ENCODE peak calls at places on chromosomes 12 and 14, in ten cellular contexts. N is lung, R is A549, I is HepG2, V is kidney, J is AG09319, O is neural crest cell, D is right lobe of liver, C is RWPE1, B is B cell. Q is an unnamed sample.

GRCh38 chr14:102540310-102541028 is 30.9 kb upstream of the ANKRD9 start:
- DNase-seq in N (no peak), R (no peak), I (peak), V (no peak), J (no peak), O (no peak), D (no peak), C (peak), B (no peak), Q (no peak)

GRCh38 chr12:85755760-85756159 is 80.4 kb downstream of the RASSF9 start:
- DNase-seq in N (no peak), R (no peak), I (no peak), V (no peak), J (no peak), O (no peak), D (no peak), C (no peak), B (no peak), Q (no peak)

GRCh38 chr12:113334786-113335539 is at the start of gene SLC8B1:
- DNase-seq in N (peak), R (peak), I (peak), V (peak), J (peak), O (peak), D (peak), C (peak), B (peak), Q (peak)

GRCh38 chr12:12272869-12273268 is 6.0 kb upstream of the LRP6 start:
- DNase-seq in N (no peak), R (no peak), I (no peak), V (no peak), J (no peak), O (no peak), D (no peak), C (no peak), B (no peak), Q (no peak)

GRCh38 chr14:93035585-93035916 is 80.2 kb downstream of the ITPK1 start:
- DNase-seq in N (no peak), R (no peak), I (no peak), V (no peak), J (no peak), O (no peak), D (no peak), C (no peak), B (no peak), Q (no peak)

GRCh38 chr14:20302042-20302761 is 3.5 kb downstream of the TTC5 start:
- DNase-seq in N (no peak), R (no peak), I (no peak), V (no peak), J (no peak), O (no peak), D (no peak), C (no peak), B (no peak), Q (no peak)

GRCh38 chr12:59708059-59708458 is 112.2 kb downstream of the SLC16A7 start:
- DNase-seq in N (no peak), R (no peak), I (no peak), V (no peak), J (peak), O (no peak), D (no peak), C (peak), B (no peak), Q (no peak)

GRCh38 chr12:95700316-95700785 is 90.2 kb downstream of the NTN4 start:
- DNase-seq in N (no peak), R (no peak), I (no peak), V (no peak), J (peak), O (no peak), D (no peak), C (peak), B (no peak), Q (no peak)

GRCh38 chr14:68814376-68815287 is 21.8 kb upstream of the ZFP36L1 start:
- DNase-seq in N (no peak), R (peak), I (peak), V (peak), J (no peak), O (peak), D (no peak), C (no peak), B (peak), Q (peak)

GRCh38 chr12:76820888-76821482 is 57.1 kb downstream of the ZDHHC17 start:
- DNase-seq in N (no peak), R (peak), I (peak), V (no peak), J (peak), O (peak), D (no peak), C (peak), B (no peak), Q (peak)
- TF ChIP-seq CTCF in N (no peak), R (peak), I (peak), V (peak), J (peak), O (peak), D (peak), C (peak), B (no peak), Q (peak)

GRCh38 chr14:106803379-106803778 is 1277.0 kb downstream of the TMEM121 start:
- DNase-seq in N (no peak), R (no peak), I (no peak), V (no peak), J (no peak), O (no peak), D (no peak), C (no peak), B (no peak), Q (no peak)

GRCh38 chr14:106808458-106808857 is 1282.1 kb downstream of the TMEM121 start:
- DNase-seq in N (no peak), R (no peak), I (no peak), V (no peak), J (no peak), O (no peak), D (no peak), C (no peak), B (no peak), Q (no peak)

GRCh38 chr14:106807493-106807892 is 1281.1 kb downstream of the TMEM121 start:
- DNase-seq in N (no peak), R (no peak), I (no peak), V (no peak), J (no peak), O (no peak), D (no peak), C (no peak), B (no peak), Q (no peak)

DNA sequence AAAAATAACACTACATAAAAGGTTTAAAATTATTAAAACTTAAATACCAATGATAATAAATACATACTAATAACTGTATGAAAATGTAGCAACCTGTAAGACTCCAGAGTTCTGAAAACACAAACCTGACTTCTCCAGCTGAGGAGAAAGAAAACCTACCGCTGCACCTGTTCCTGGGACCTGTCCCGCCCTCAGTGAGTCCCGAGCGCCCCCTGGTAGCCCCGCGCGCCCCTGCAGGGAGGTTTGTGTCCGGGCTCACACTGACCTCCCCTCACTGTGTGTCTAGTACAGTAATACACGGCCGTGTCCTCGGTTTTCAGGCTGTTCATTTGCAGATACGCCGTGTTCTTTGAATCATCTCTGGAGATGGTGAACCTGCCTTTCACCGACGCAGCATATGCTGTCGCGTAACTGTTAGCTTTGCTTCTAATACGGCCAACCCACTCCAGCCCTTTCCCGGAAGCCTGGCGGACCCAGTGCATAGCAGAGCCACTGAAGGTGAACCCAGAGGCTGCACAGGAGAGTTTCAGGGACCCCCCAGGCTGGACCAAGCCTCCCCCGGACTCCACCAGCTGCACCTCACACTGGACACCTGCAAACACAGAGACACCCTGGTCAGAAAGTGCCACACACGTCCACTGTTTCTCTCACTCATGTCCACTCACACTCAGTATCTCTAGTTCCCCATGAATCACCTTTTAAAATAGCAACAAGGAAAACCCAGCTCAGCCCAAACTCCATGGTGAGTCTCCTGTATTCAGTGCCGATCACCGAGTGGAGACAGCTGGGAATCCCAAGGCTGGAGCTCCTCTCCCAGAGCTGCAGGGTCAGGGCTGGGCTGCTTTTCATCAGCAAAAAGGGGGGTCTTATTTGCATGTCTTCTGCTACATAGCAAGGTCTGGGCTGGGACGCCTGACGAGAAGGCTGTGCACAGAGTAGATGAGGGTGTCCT is 1276.3 kb downstream of the TMEM121 start:
- DNase-seq in N (no peak), R (peak), I (peak), V (no peak), J (no peak), O (no peak), D (no peak), C (no peak), B (no peak), Q (peak)
- TF ChIP-seq CTCF in N (no peak), R (peak), I (peak), V (no peak), J (no peak), O (no peak), D (no peak), C (no peak), B (no peak), Q (no peak)

GRCh38 chr12:49137476-49137875 is 6.3 kb upstream of the TUBA1B start:
- DNase-seq in N (no peak), R (no peak), I (no peak), V (no peak), J (no peak), O (no peak), D (no peak), C (no peak), B (no peak), Q (no peak)
- TF ChIP-seq CTCF in N (no peak), R (no peak), I (no peak), V (no peak), J (no peak), O (no peak), D (no peak), C (no peak), B (no peak), Q (no peak)

GRCh38 chr12:70724444-70724843 is 87.2 kb upstream of the PTPRB start:
- DNase-seq in N (no peak), R (no peak), I (no peak), V (no peak), J (no peak), O (no peak), D (no peak), C (no peak), B (no peak), Q (no peak)
- TF ChIP-seq CTCF in N (no peak), R (peak), I (no peak), V (peak), J (no peak), O (peak), D (peak), C (no peak), B (no peak), Q (no peak)

GRCh38 chr14:35533357-35534129 is 421 bp upstream of the INSM2 start:
- DNase-seq in N (peak), R (peak), I (peak), V (peak), J (no peak), O (peak), D (peak), C (peak), B (peak), Q (peak)
- TF ChIP-seq CTCF in N (no peak), R (no peak), I (peak), V (no peak), J (no peak), O (peak), D (peak), C (no peak), B (no peak), Q (no peak)

GRCh38 chr12:52175411-52176350 is 16.1 kb downstream of the KRT80 start:
- DNase-seq in N (no peak), R (no peak), I (peak), V (no peak), J (no peak), O (no peak), D (no peak), C (peak), B (no peak), Q (no peak)
- TF ChIP-seq CTCF in N (no peak), R (no peak), I (no peak), V (peak), J (no peak), O (peak), D (no peak), C (no peak), B (no peak), Q (no peak)

DNA sequence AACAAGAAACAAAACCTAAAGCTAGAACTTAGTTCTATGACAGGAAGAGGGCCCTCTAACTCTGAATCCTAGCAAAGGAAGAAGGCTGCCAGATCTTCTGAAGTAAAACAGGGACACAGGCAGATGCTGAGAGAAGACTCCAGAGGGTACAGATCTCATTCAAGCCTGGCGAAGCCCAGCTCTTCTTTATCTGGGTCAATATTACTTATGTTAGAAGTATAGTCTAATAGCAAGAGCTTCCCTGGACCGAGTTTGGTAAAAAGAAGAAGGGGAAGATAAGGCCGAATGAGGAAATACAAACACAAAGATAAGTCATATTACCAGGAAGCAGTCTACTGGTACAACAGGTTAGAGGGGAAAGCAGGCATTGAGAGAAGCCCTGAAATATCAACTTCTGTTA is 79.9 kb upstream of the CCDC91 start:
- DNase-seq in N (no peak), R (no peak), I (no peak), V (no peak), J (no peak), O (no peak), D (no peak), C (no peak), B (no peak), Q (no peak)
- TF ChIP-seq CTCF in N (no peak), R (no peak), I (no peak), V (no peak), J (no peak), O (no peak), D (no peak), C (no peak), B (no peak), Q (no peak)

Q was measured in Calu3.